ENCODE peak calls at places on chromosomes 16 and 17, in four cellular contexts. One of them, this sample, is unnamed. For H3K4me1, the result is how much of the 10 kb centered on the place peaks cover.

GRCh38 chr17:55405600-55405999 is 16.0 kb downstream of the MMD start:
- DNase-seq in K562: no peak
- DNase-seq in HCT116: no peak
- DNase-seq in HepG2: no peak
- DNase-seq in this sample: no peak

GRCh38 chr17:72985882-72986720 is 106.4 kb downstream of the SLC39A11 start:
- DNase-seq in HepG2: peak
- DNase-seq in K562: peak
- DNase-seq in HCT116: peak
- DNase-seq in this sample: peak

GRCh38 chr17:57135748-57136342 is 50.8 kb downstream of the AKAP1 start:
- DNase-seq in HepG2: peak
- DNase-seq in HCT116: no peak
- DNase-seq in K562: no peak
- DNase-seq in this sample: no peak

GRCh38 chr16:77888786-77889185 is 100.4 kb downstream of the VAT1L start:
- DNase-seq in HCT116: no peak
- DNase-seq in K562: no peak
- DNase-seq in HepG2: no peak
- DNase-seq in this sample: no peak

GRCh38 chr17:5513610-5514009 is 27.2 kb downstream of the MIS12 start:
- DNase-seq in HepG2: no peak
- DNase-seq in K562: no peak
- DNase-seq in HCT116: no peak
- DNase-seq in this sample: no peak

GRCh38 chr16:11880047-11880446 is 28.7 kb upstream of the RSL1D1 start:
- DNase-seq in HCT116: no peak
- DNase-seq in HepG2: no peak
- DNase-seq in K562: no peak
- DNase-seq in this sample: no peak

GRCh38 chr16:67653131-67654068 is 6.7 kb downstream of the ACD start:
- DNase-seq in HepG2: no peak
- DNase-seq in HCT116: no peak
- DNase-seq in K562: no peak
- DNase-seq in this sample: no peak

GRCh38 chr17:5286846-5287245 is 4.8 kb downstream of the RABEP1 start:
- DNase-seq in HepG2: no peak
- DNase-seq in HCT116: no peak
- DNase-seq in K562: no peak
- DNase-seq in this sample: no peak

GRCh38 chr17:19024101-19025078 is 19.8 kb upstream of the FAM83G start:
- DNase-seq in HepG2: no peak
- DNase-seq in K562: no peak
- DNase-seq in HCT116: no peak
- DNase-seq in this sample: no peak

GRCh38 chr17:48074322-48075054 is 26.3 kb downstream of the NFE2L1 start:
- DNase-seq in K562: peak
- DNase-seq in HepG2: peak
- DNase-seq in HCT116: peak
- DNase-seq in this sample: peak

GRCh38 chr17:83136931-83137330 is 57.5 kb downstream of the METRNL start:
- DNase-seq in HepG2: no peak
- DNase-seq in K562: no peak
- DNase-seq in HCT116: no peak
- DNase-seq in this sample: no peak

GRCh38 chr17:54901230-54901847 is 687 bp downstream of the TOM1L1 start:
- DNase-seq in HCT116: peak
- DNase-seq in K562: no peak
- DNase-seq in HepG2: peak
- DNase-seq in this sample: no peak

GRCh38 chr17:57955183-57955952 is at the start of gene CUEDC1:
- DNase-seq in HCT116: no peak
- DNase-seq in K562: peak
- DNase-seq in HepG2: no peak
- DNase-seq in this sample: no peak

GRCh38 chr17:13601776-13602551 is at the start of gene HS3ST3A1:
- DNase-seq in HCT116: no peak
- DNase-seq in HepG2: no peak
- DNase-seq in K562: peak
- DNase-seq in this sample: no peak

GRCh38 chr17:58365980-58366595 is 14.1 kb upstream of the SUPT4H1 start:
- DNase-seq in HCT116: no peak
- DNase-seq in HepG2: no peak
- DNase-seq in K562: no peak
- DNase-seq in this sample: no peak

GRCh38 chr17:2500446-2500845 is 11.2 kb downstream of the METTL16 start:
- DNase-seq in HepG2: no peak
- DNase-seq in K562: no peak
- DNase-seq in HCT116: no peak
- DNase-seq in this sample: no peak

GRCh38 chr17:55549140-55549539 is 37.9 kb upstream of the SMIM36 start:
- DNase-seq in K562: peak
- DNase-seq in HCT116: peak
- DNase-seq in HepG2: peak
- DNase-seq in this sample: no peak

GRCh38 chr16:31833047-31833446 is 40.6 kb upstream of the ZNF267 start:
- DNase-seq in K562: no peak
- DNase-seq in HepG2: no peak
- DNase-seq in HCT116: no peak
- DNase-seq in this sample: no peak

GRCh38 chr16:88703486-88704309 is 2.5 kb downstream of the RNF166 start:
- DNase-seq in HCT116: no peak
- DNase-seq in K562: no peak
- DNase-seq in HepG2: no peak
- DNase-seq in this sample: no peak

GRCh38 chr17:18241229-18241871 is 15.9 kb downstream of the LLGL1 start:
- DNase-seq in K562: no peak
- DNase-seq in HCT116: no peak
- DNase-seq in HepG2: no peak
- DNase-seq in this sample: no peak

GRCh38 chr16:23908790-23909189 is 73.0 kb downstream of the PRKCB start:
- DNase-seq in HCT116: no peak
- DNase-seq in HepG2: no peak
- DNase-seq in K562: no peak
- DNase-seq in this sample: no peak

GRCh38 chr16:83549836-83550569 is 257.8 kb upstream of the HSBP1 start:
- DNase-seq in HCT116: no peak
- DNase-seq in HepG2: no peak
- DNase-seq in K562: peak
- DNase-seq in this sample: no peak

GRCh38 chr16:1264257-1265089 is 8.6 kb downstream of the TPSD1 start:
- DNase-seq in K562: no peak
- DNase-seq in HepG2: no peak
- DNase-seq in HCT116: no peak
- DNase-seq in this sample: no peak

GRCh38 chr17:72387487-72387886 is 266.7 kb downstream of the SOX9 start:
- DNase-seq in K562: no peak
- DNase-seq in HepG2: peak
- DNase-seq in HCT116: peak
- DNase-seq in this sample: no peak

GRCh38 chr16:69171325-69172095 is 15.5 kb upstream of the SNTB2 start:
- DNase-seq in HCT116: no peak
- DNase-seq in K562: no peak
- DNase-seq in HepG2: no peak
- DNase-seq in this sample: no peak

GRCh38 chr17:1758812-1759211 is 3.0 kb upstream of the SERPINF1 start:
- DNase-seq in HepG2: no peak
- DNase-seq in K562: no peak
- DNase-seq in HCT116: no peak
- DNase-seq in this sample: no peak

GRCh38 chr17:42284020-42284369 is 4.3 kb upstream of the STAT5A start:
- DNase-seq in HepG2: no peak
- DNase-seq in HCT116: no peak
- DNase-seq in K562: no peak
- DNase-seq in this sample: no peak

GRCh38 chr17:31580331-31581021 is 189.0 kb downstream of the RAB11FIP4 start:
- DNase-seq in HepG2: no peak
- DNase-seq in K562: no peak
- DNase-seq in HCT116: no peak
- DNase-seq in this sample: no peak

GRCh38 chr17:18974407-18975149 is 22.6 kb downstream of the SLC5A10 start:
- DNase-seq in K562: no peak
- DNase-seq in HCT116: no peak
- DNase-seq in HepG2: no peak
- DNase-seq in this sample: no peak

GRCh38 chr17:78132086-78132676 is 1.6 kb downstream of the TMC8 start:
- DNase-seq in HepG2: no peak
- DNase-seq in K562: peak
- DNase-seq in HCT116: no peak
- DNase-seq in this sample: no peak
- H3K4me1 ChIP-seq in HepG2: half or more
- H3K4me1 ChIP-seq in K562: half or more
- H3K4me1 ChIP-seq in HCT116: under half
- H3K4me1 ChIP-seq in this sample: under half

GRCh38 chr16:57794849-57795430 is 7.4 kb downstream of the KIFC3 start:
- DNase-seq in K562: no peak
- DNase-seq in HepG2: no peak
- DNase-seq in HCT116: no peak
- DNase-seq in this sample: no peak

GRCh38 chr16:57797216-57797525 is 5.1 kb downstream of the KIFC3 start:
- DNase-seq in HepG2: no peak
- DNase-seq in HCT116: no peak
- DNase-seq in K562: no peak
- DNase-seq in this sample: no peak

GRCh38 chr16:57798267-57798810 is 4.0 kb downstream of the KIFC3 start:
- DNase-seq in HCT116: no peak
- DNase-seq in K562: no peak
- DNase-seq in HepG2: no peak
- DNase-seq in this sample: no peak

GRCh38 chr16:57797526-57798266 is 4.6 kb downstream of the KIFC3 start:
- DNase-seq in HepG2: peak
- DNase-seq in HCT116: no peak
- DNase-seq in K562: no peak
- DNase-seq in this sample: no peak

DNA sequence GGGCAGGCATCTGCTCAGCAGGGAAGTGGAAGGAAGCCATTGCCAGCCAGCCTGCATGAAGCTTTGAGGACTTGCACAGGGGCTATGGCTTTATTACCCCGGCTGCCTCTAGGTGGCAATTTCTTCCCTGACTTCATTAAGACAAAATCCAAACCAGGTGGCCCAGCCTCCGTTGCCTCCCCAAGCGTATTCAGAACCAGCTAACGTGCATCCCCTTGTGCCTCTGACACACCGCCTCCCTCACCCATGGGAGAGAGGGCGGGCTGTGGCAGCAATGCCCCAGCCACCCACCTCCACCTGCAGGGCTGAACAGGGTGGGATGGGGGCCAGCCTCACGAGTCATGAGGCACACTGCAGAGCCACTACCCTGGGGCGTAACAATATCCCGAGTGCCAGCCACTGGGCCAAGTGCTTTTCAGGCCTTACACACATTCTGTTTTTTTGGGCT is 6.8 kb downstream of the KIFC3 start:
- DNase-seq in HepG2: peak
- DNase-seq in K562: peak
- DNase-seq in HCT116: peak
- DNase-seq in this sample: peak
- TF ChIP-seq TCF7L2 in HepG2: no peak
- TF ChIP-seq TCF7L2 in K562: no peak
- TF ChIP-seq TCF7L2 in HCT116: no peak
- TF ChIP-seq TCF7L2 in this sample: no peak

GRCh38 chr16:28297784-28298510 is 5.6 kb downstream of the SBK1 start:
- DNase-seq in K562: no peak
- DNase-seq in HCT116: no peak
- DNase-seq in HepG2: no peak
- DNase-seq in this sample: no peak
- TF ChIP-seq REST in K562: no peak
- TF ChIP-seq REST in HCT116: no peak
- TF ChIP-seq REST in HepG2: peak
- TF ChIP-seq REST in this sample: peak

GRCh38 chr17:68435361-68435760 is 21.9 kb downstream of the WIPI1 start:
- DNase-seq in HepG2: no peak
- DNase-seq in HCT116: no peak
- DNase-seq in K562: no peak
- DNase-seq in this sample: no peak
- H3K4me1 ChIP-seq in HepG2: under half
- H3K4me1 ChIP-seq in HCT116: under half
- H3K4me1 ChIP-seq in K562: under half
- H3K4me1 ChIP-seq in this sample: under half

GRCh38 chr17:45345246-45345553 is 28.4 kb upstream of the MAP3K14 start:
- DNase-seq in K562: no peak
- DNase-seq in HCT116: no peak
- DNase-seq in HepG2: no peak
- DNase-seq in this sample: no peak
- TF ChIP-seq TCF7L2 in K562: no peak
- TF ChIP-seq TCF7L2 in HCT116: no peak
- TF ChIP-seq TCF7L2 in HepG2: no peak
- TF ChIP-seq TCF7L2 in this sample: no peak

GRCh38 chr17:74776044-74776962 is at the start of gene NAT9:
- DNase-seq in HCT116: peak
- DNase-seq in HepG2: peak
- DNase-seq in K562: peak
- DNase-seq in this sample: peak
- TF ChIP-seq REST in HCT116: no peak
- TF ChIP-seq REST in HepG2: peak
- TF ChIP-seq REST in K562: peak
- TF ChIP-seq REST in this sample: peak

GRCh38 chr16:50284131-50284911 is 18.0 kb downstream of the ADCY7 start:
- DNase-seq in HepG2: peak
- DNase-seq in HCT116: no peak
- DNase-seq in K562: no peak
- DNase-seq in this sample: no peak

GRCh38 chr16:50280932-50281331 is 14.6 kb downstream of the ADCY7 start:
- DNase-seq in K562: no peak
- DNase-seq in HepG2: no peak
- DNase-seq in HCT116: no peak
- DNase-seq in this sample: no peak

GRCh38 chr16:50282955-50283631 is 16.7 kb downstream of the ADCY7 start:
- DNase-seq in K562: no peak
- DNase-seq in HCT116: no peak
- DNase-seq in HepG2: peak
- DNase-seq in this sample: no peak

GRCh38 chr16:50281391-50282009 is 15.1 kb downstream of the ADCY7 start:
- DNase-seq in K562: no peak
- DNase-seq in HepG2: no peak
- DNase-seq in HCT116: no peak
- DNase-seq in this sample: no peak

DNA sequence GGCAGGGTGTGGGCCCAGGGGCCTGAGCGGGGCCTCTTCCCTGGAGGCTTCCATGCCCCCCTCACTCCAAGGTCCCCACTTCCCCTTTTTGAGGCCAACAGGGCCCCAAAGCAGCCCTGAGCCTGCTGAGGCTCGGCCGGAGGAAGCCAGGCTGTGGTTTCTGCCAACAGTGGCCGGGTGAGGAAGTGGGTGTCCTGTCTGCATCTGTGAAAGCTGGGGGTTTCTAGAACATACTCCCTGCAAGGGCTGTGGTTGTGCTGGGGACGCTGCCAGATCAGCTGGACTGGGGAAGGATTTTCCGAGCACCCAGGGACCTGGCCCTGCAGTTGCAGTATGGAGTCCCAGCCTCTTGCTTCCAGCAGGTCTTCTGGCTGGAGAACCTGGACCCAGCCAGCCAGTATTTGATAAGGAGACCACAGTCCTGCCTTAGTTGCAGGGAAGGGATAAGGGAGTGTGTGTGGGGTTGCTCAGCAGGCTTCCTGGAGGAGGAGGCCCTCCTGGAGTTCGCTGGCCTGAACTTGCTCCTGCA is 15.7 kb downstream of the ADCY7 start:
- DNase-seq in HepG2: no peak
- DNase-seq in K562: peak
- DNase-seq in HCT116: no peak
- DNase-seq in this sample: no peak
- H3K4me1 ChIP-seq in HepG2: half or more
- H3K4me1 ChIP-seq in K562: under half
- H3K4me1 ChIP-seq in HCT116: under half
- H3K4me1 ChIP-seq in this sample: under half